ENCODE peak calls at places on chromosomes 5 and 9, in five cellular contexts. L is amygdala; T is germinal center; N is nephron progenitor cell; M is stimulated activated CD8-positive, alpha-beta memory T cell treated with anti-CD3 and anti-CD28 coated beads, Interleukin-15, amount 100 ng/mL, for 24 hours. S is an unnamed sample.
A peak's percentile ranks its signal among the peaks of the same experiment; 100 is the strongest.

GRCh38 chr9:106920701-106921283 is 57.8 kb downstream of the ZNF462 start:
- DNase-seq in L (no peak), T (no peak), N (no peak), M (no peak), S (no peak)

GRCh38 chr5:93192107-93192506 is 388.9 kb downstream of the NR2F1-AS1 start:
- DNase-seq in L (no peak), T (no peak), N (no peak), M (no peak), S (no peak)

GRCh38 chr5:174690256-174690655 is 34.1 kb upstream of the MSX2 start:
- DNase-seq in L (no peak), T (no peak), N (peak; percentile 25), M (no peak), S (no peak)

GRCh38 chr5:138054863-138055558 is 22.1 kb upstream of the FAM13B start:
- DNase-seq in L (peak; percentile 52), T (no peak), N (no peak), M (no peak), S (no peak)

GRCh38 chr5:80136751-80137272 is 101.7 kb downstream of the THBS4 start:
- DNase-seq in L (no peak), T (no peak), N (no peak), M (no peak), S (no peak)

GRCh38 chr5:72848474-72849428 is 32.3 kb downstream of the TNPO1 start:
- DNase-seq in L (peak; percentile 38), T (peak; percentile 74), N (peak; percentile 79), M (peak; percentile 12), S (peak; percentile 10)

GRCh38 chr9:131739988-131740648 is at the start of gene RAPGEF1:
- DNase-seq in L (no peak), T (peak; percentile 83), N (peak; percentile 86), M (peak; percentile 93), S (peak; percentile 86)

GRCh38 chr9:5470122-5470521 is 19.8 kb downstream of the CD274 start:
- DNase-seq in L (no peak), T (no peak), N (no peak), M (no peak), S (no peak)

GRCh38 chr5:61667523-61668229 is 335.6 kb downstream of the ZSWIM6 start:
- DNase-seq in L (no peak), T (no peak), N (no peak), M (no peak), S (no peak)

GRCh38 chr9:122168356-122168755 is 8.6 kb downstream of the MORN5 start:
- DNase-seq in L (no peak), T (no peak), N (no peak), M (no peak), S (no peak)